ENCODE peak calls at places on chromosome 1, in seven cellular contexts. One of them, this sample, is unnamed.
A peak's percentile ranks its signal among the peaks of the same experiment; 100 is the strongest.

GRCh38 chr1:33348194-33348593 is 27.3 kb upstream of the A3GALT2 start:
- DNase-seq in IMR-90: peak; percentile 52
- DNase-seq in left ventricle myocardium inferior: no peak
- DNase-seq in RWPE1: no peak
- DNase-seq in CD4-positive, CD25-positive, alpha-beta regulatory T cell: no peak
- DNase-seq in endothelial cell of umbilical vein: no peak
- DNase-seq in colonic mucosa: no peak
- DNase-seq in this sample: peak; percentile 66

GRCh38 chr1:39360726-39361125 is 130.7 kb upstream of the BMP8A start:
- DNase-seq in IMR-90: no peak
- DNase-seq in left ventricle myocardium inferior: no peak
- DNase-seq in RWPE1: no peak
- DNase-seq in CD4-positive, CD25-positive, alpha-beta regulatory T cell: no peak
- DNase-seq in endothelial cell of umbilical vein: no peak
- DNase-seq in colonic mucosa: no peak
- DNase-seq in this sample: no peak

GRCh38 chr1:181112071-181112929 is 23.8 kb downstream of the IER5 start:
- DNase-seq in IMR-90: peak; percentile 100
- DNase-seq in left ventricle myocardium inferior: peak; percentile 67
- DNase-seq in RWPE1: peak; percentile 99
- DNase-seq in CD4-positive, CD25-positive, alpha-beta regulatory T cell: no peak
- DNase-seq in endothelial cell of umbilical vein: peak; percentile 87
- DNase-seq in colonic mucosa: peak; percentile 85
- DNase-seq in this sample: peak; percentile 93

GRCh38 chr1:53392460-53392859 is 64.6 kb upstream of the LRP8 start:
- DNase-seq in IMR-90: no peak
- DNase-seq in left ventricle myocardium inferior: no peak
- DNase-seq in RWPE1: no peak
- DNase-seq in CD4-positive, CD25-positive, alpha-beta regulatory T cell: no peak
- DNase-seq in endothelial cell of umbilical vein: no peak
- DNase-seq in colonic mucosa: no peak
- DNase-seq in this sample: no peak

GRCh38 chr1:94909486-94909885 is 17.4 kb downstream of the CNN3 start:
- DNase-seq in IMR-90: no peak
- DNase-seq in left ventricle myocardium inferior: no peak
- DNase-seq in RWPE1: no peak
- DNase-seq in CD4-positive, CD25-positive, alpha-beta regulatory T cell: no peak
- DNase-seq in endothelial cell of umbilical vein: no peak
- DNase-seq in colonic mucosa: no peak
- DNase-seq in this sample: no peak

GRCh38 chr1:42439940-42440339 is 15.9 kb downstream of the ZMYND12 start:
- DNase-seq in IMR-90: peak; percentile 82
- DNase-seq in left ventricle myocardium inferior: no peak
- DNase-seq in RWPE1: peak; percentile 77
- DNase-seq in CD4-positive, CD25-positive, alpha-beta regulatory T cell: no peak
- DNase-seq in endothelial cell of umbilical vein: peak; percentile 80
- DNase-seq in colonic mucosa: no peak
- DNase-seq in this sample: no peak

GRCh38 chr1:93304716-93305138 is 41.0 kb upstream of the DR1 start:
- DNase-seq in IMR-90: peak; percentile 79
- DNase-seq in left ventricle myocardium inferior: no peak
- DNase-seq in RWPE1: peak; percentile 55
- DNase-seq in CD4-positive, CD25-positive, alpha-beta regulatory T cell: peak; percentile 65
- DNase-seq in endothelial cell of umbilical vein: peak; percentile 54
- DNase-seq in colonic mucosa: peak; percentile 53
- DNase-seq in this sample: no peak

GRCh38 chr1:174659823-174660222 is 212.1 kb downstream of the GPR52 start:
- DNase-seq in IMR-90: peak; percentile 61
- DNase-seq in left ventricle myocardium inferior: no peak
- DNase-seq in RWPE1: peak; percentile 53
- DNase-seq in CD4-positive, CD25-positive, alpha-beta regulatory T cell: no peak
- DNase-seq in endothelial cell of umbilical vein: peak; percentile 47
- DNase-seq in colonic mucosa: no peak
- DNase-seq in this sample: no peak

GRCh38 chr1:180424848-180425457 is 77.4 kb downstream of the ACBD6 start:
- DNase-seq in IMR-90: no peak
- DNase-seq in left ventricle myocardium inferior: no peak
- DNase-seq in RWPE1: no peak
- DNase-seq in CD4-positive, CD25-positive, alpha-beta regulatory T cell: no peak
- DNase-seq in endothelial cell of umbilical vein: no peak
- DNase-seq in colonic mucosa: no peak
- DNase-seq in this sample: no peak

GRCh38 chr1:226880372-226881287 is 10.2 kb downstream of the PSEN2 start:
- DNase-seq in IMR-90: no peak
- DNase-seq in left ventricle myocardium inferior: no peak
- DNase-seq in RWPE1: no peak
- DNase-seq in CD4-positive, CD25-positive, alpha-beta regulatory T cell: no peak
- DNase-seq in endothelial cell of umbilical vein: no peak
- DNase-seq in colonic mucosa: no peak
- DNase-seq in this sample: no peak

DNA sequence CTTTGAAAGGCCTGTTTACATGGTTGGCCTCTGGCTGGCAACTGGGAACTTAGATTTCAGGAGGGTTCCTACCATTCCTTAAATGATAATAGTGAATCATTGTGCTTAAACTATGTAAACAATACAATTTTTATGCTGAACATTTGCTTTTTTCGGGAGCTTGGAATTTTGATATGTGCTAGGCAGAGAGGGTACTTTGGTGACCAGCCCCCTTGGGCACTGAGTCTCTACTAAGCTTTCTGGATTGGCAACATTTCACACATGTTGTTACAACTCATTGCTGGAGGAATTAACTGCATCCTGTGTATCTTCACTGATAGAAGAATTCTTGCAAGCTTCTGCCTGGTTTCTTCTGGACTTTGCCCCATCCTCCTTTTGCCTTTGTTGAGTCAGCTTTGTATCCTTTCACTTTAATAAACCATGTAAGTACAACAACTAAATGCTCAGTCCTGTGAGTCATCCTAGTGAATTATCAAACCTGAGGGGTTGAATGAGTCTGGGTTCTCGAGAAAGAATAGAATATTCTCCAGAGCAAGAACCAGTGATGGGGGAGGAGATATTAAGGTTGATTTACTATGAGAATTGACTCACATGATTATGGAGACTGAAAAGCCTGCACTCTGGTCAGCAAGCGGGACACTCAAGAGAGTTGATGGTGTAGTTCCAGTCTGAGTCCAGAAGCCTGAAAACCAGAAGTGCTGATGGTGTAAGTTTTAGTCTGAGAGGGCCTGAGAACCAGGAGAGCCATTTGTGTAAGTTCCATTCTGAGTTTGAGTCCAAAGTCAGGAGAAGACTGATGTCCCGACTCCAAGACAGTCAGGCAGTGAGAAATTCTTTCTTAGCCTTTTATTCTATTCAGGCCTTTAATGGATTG is 3.1 kb upstream of the SLC16A4 start:
- DNase-seq in IMR-90: peak; percentile 92
- DNase-seq in left ventricle myocardium inferior: no peak
- DNase-seq in RWPE1: peak; percentile 32
- DNase-seq in CD4-positive, CD25-positive, alpha-beta regulatory T cell: no peak
- DNase-seq in endothelial cell of umbilical vein: peak; percentile 5
- DNase-seq in colonic mucosa: peak; percentile 40
- DNase-seq in this sample: no peak
- H3K27ac ChIP-seq in IMR-90: peak overlapping the region; percentile 98
- H3K27ac ChIP-seq in left ventricle myocardium inferior: no peak overlapping the region
- H3K27ac ChIP-seq in RWPE1: no peak overlapping the region
- H3K27ac ChIP-seq in CD4-positive, CD25-positive, alpha-beta regulatory T cell: no peak overlapping the region
- H3K27ac ChIP-seq in endothelial cell of umbilical vein: no peak overlapping the region
- H3K27ac ChIP-seq in colonic mucosa: peak overlapping the region; percentile 7
- H3K27ac ChIP-seq in this sample: no peak overlapping the region

GRCh38 chr1:151166506-151166956 is 587 bp downstream of the SCNM1 start:
- DNase-seq in IMR-90: peak; percentile 73
- DNase-seq in left ventricle myocardium inferior: no peak
- DNase-seq in RWPE1: peak; percentile 61
- DNase-seq in CD4-positive, CD25-positive, alpha-beta regulatory T cell: no peak
- DNase-seq in endothelial cell of umbilical vein: no peak
- DNase-seq in colonic mucosa: no peak
- DNase-seq in this sample: no peak
- H3K27ac ChIP-seq in IMR-90: peak overlapping the region; percentile 75
- H3K27ac ChIP-seq in left ventricle myocardium inferior: peak overlapping the region; percentile 91
- H3K27ac ChIP-seq in RWPE1: peak overlapping the region; percentile 84
- H3K27ac ChIP-seq in CD4-positive, CD25-positive, alpha-beta regulatory T cell: peak overlapping the region; percentile 70
- H3K27ac ChIP-seq in endothelial cell of umbilical vein: peak overlapping the region; percentile 65
- H3K27ac ChIP-seq in colonic mucosa: peak overlapping the region; percentile 64
- H3K27ac ChIP-seq in this sample: peak overlapping the region; percentile 31

GRCh38 chr1:234500269-234500668 is 21.3 kb upstream of the TARBP1 start:
- DNase-seq in IMR-90: no peak
- DNase-seq in left ventricle myocardium inferior: no peak
- DNase-seq in RWPE1: no peak
- DNase-seq in CD4-positive, CD25-positive, alpha-beta regulatory T cell: no peak
- DNase-seq in endothelial cell of umbilical vein: no peak
- DNase-seq in colonic mucosa: no peak
- DNase-seq in this sample: no peak
- H3K27ac ChIP-seq in IMR-90: peak overlapping the region; percentile 44
- H3K27ac ChIP-seq in left ventricle myocardium inferior: peak overlapping the region; percentile 91
- H3K27ac ChIP-seq in RWPE1: no peak overlapping the region
- H3K27ac ChIP-seq in CD4-positive, CD25-positive, alpha-beta regulatory T cell: no peak overlapping the region
- H3K27ac ChIP-seq in endothelial cell of umbilical vein: no peak overlapping the region
- H3K27ac ChIP-seq in colonic mucosa: peak overlapping the region; percentile 41
- H3K27ac ChIP-seq in this sample: peak overlapping the region; percentile 80

GRCh38 chr1:47232187-47232874 is at the start of gene TAL1:
- DNase-seq in IMR-90: no peak
- DNase-seq in left ventricle myocardium inferior: no peak
- DNase-seq in RWPE1: no peak
- DNase-seq in CD4-positive, CD25-positive, alpha-beta regulatory T cell: no peak
- DNase-seq in endothelial cell of umbilical vein: peak; percentile 83
- DNase-seq in colonic mucosa: no peak
- DNase-seq in this sample: no peak
- H3K27ac ChIP-seq in IMR-90: no peak within 1 kb of the TSS
- H3K27ac ChIP-seq in left ventricle myocardium inferior: peak within 1 kb of the TSS; percentile 91
- H3K27ac ChIP-seq in RWPE1: no peak within 1 kb of the TSS
- H3K27ac ChIP-seq in CD4-positive, CD25-positive, alpha-beta regulatory T cell: no peak within 1 kb of the TSS
- H3K27ac ChIP-seq in endothelial cell of umbilical vein: peak within 1 kb of the TSS; percentile 82
- H3K27ac ChIP-seq in colonic mucosa: no peak within 1 kb of the TSS
- H3K27ac ChIP-seq in this sample: no peak within 1 kb of the TSS